ENCODE peak calls at places on chromosomes 4 and X, in ten cellular contexts. Y is sigmoid colon, W is esophagus muscularis mucosa, R is AG04450, F is A673, A is heart right ventricle, S is A549, O is cardiac muscle cell, P is IMR-90, L is dorsolateral prefrontal cortex. E is an unnamed sample.

GRCh38 chr4:52983563-52984303 is 121.6 kb downstream of the RASL11B start:
- DNase-seq in P (peak; percentile 68), L (no peak), O (peak; percentile 77), S (peak; percentile 10), R (peak; percentile 21), A (no peak), W (no peak), F (peak; percentile 49), Y (no peak), E (no peak)

GRCh38 chr4:88159137-88159725 is 792 bp upstream of the ABCG2 start:
- DNase-seq in R (no peak), Y (no peak), W (no peak), L (no peak), P (no peak), S (peak; percentile 29), A (peak; percentile 9), F (no peak), O (peak; percentile 2), E (no peak)

GRCh38 chrX:15512401-15512965 is 11.9 kb downstream of the BMX start:
- DNase-seq in L (no peak), R (no peak), P (peak; percentile 17), W (no peak), Y (no peak), F (no peak), O (no peak), S (no peak), A (no peak), E (no peak)

GRCh38 chr4:153594208-153594607 is 89.9 kb upstream of the TLR2 start:
- DNase-seq in S (no peak), R (peak; percentile 4), F (no peak), A (no peak), P (peak; percentile 41), Y (no peak), O (peak; percentile 46), L (no peak), W (no peak), E (no peak)

GRCh38 chr4:25128671-25129070 is 31.6 kb downstream of the SEPSECS start:
- DNase-seq in W (no peak), S (no peak), L (no peak), P (no peak), R (no peak), O (no peak), F (peak; percentile 80), A (no peak), Y (no peak), E (no peak)

GRCh38 chr4:101355246-101355645 is 7.9 kb upstream of the PPP3CA start:
- DNase-seq in F (no peak), A (no peak), W (no peak), O (no peak), L (no peak), P (no peak), R (no peak), S (no peak), Y (no peak), E (no peak)

GRCh38 chr4:127131527-127131926 is 501.2 kb upstream of the INTU start:
- DNase-seq in R (no peak), L (no peak), A (no peak), Y (no peak), F (no peak), P (no peak), W (no peak), O (no peak), S (no peak), E (no peak)

GRCh38 chr4:27084685-27085356 is 224.2 kb downstream of the STIM2 start:
- DNase-seq in S (peak; percentile 7), R (no peak), L (peak; percentile 72), P (peak; percentile 2), W (no peak), A (no peak), Y (no peak), O (peak; percentile 21), F (peak; percentile 64), E (no peak)

GRCh38 chr4:152281822-152282221 is 254.1 kb downstream of the FBXW7 start:
- DNase-seq in F (no peak), L (no peak), W (no peak), O (no peak), P (no peak), Y (no peak), R (no peak), S (no peak), A (no peak), E (no peak)

GRCh38 chr4:81651500-81651899 is 179.8 kb upstream of the RASGEF1B start:
- DNase-seq in A (no peak), W (no peak), O (peak; percentile 80), P (no peak), Y (no peak), R (no peak), L (no peak), F (no peak), S (no peak), E (no peak)

GRCh38 chr4:94127707-94128328 is 79.8 kb upstream of the SMARCAD1 start:
- DNase-seq in A (no peak), F (peak; percentile 40), S (peak; percentile 21), W (no peak), L (no peak), R (peak; percentile 2), O (peak; percentile 54), Y (no peak), P (peak; percentile 29), E (no peak)

GRCh38 chr4:156999175-156999517 is 27.5 kb upstream of the PDGFC start:
- DNase-seq in R (peak; percentile 94), S (peak; percentile 27), P (peak; percentile 97), W (no peak), O (peak; percentile 99), L (no peak), A (no peak), Y (no peak), F (peak; percentile 95), E (no peak)

GRCh38 chr4:142631836-142632235 is 214.3 kb downstream of the INPP4B start:
- DNase-seq in A (no peak), R (no peak), L (no peak), W (no peak), S (no peak), Y (no peak), O (no peak), P (no peak), F (no peak), E (no peak)
- TF ChIP-seq CTCF in A (no peak), R (no peak), L (no peak), W (no peak), S (no peak), Y (no peak), O (no peak), P (no peak), F (no peak), E (no peak)

GRCh38 chr4:36716874-36717273 is 435.5 kb downstream of the DTHD1 start:
- DNase-seq in A (no peak), Y (no peak), W (no peak), F (no peak), P (no peak), R (no peak), S (no peak), O (no peak), L (no peak), E (no peak)

GRCh38 chr4:36709986-36710385 is 428.6 kb downstream of the DTHD1 start:
- DNase-seq in R (no peak), W (no peak), A (no peak), S (no peak), P (no peak), F (no peak), L (no peak), O (no peak), Y (no peak), E (no peak)

DNA sequence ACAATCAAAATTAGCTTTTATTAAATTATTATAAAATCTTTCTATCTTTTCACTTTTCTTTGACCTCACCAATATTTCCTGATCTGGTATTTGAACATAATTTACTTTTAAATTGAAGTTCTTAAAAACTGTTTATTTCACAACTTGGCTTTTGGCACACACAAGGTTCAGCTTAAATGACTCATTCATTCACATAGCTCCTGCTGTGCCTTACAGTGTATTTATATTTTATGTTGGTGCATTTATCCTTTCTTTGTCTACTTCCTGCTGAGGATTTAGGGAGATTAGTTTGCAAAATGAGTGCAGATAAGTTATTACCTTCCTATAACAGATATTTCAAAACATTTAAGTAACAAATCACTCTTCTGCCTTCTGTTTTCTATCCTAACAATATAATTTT is 430.6 kb downstream of the DTHD1 start:
- DNase-seq in P (no peak), W (no peak), R (no peak), Y (no peak), S (no peak), O (peak; percentile 27), L (no peak), F (peak; percentile 15), A (no peak), E (no peak)
- H3K27ac ChIP-seq in P (no peak overlapping the region), W (no peak overlapping the region), R (no peak overlapping the region), Y (no peak overlapping the region), S (no peak overlapping the region), O (no peak overlapping the region), L (no peak overlapping the region), F (no peak overlapping the region), A (no peak overlapping the region), E (no peak overlapping the region)

GRCh38 chr4:83216856-83217683 is 67.5 kb downstream of the COQ2 start:
- DNase-seq in P (no peak), R (no peak), W (no peak), A (no peak), S (no peak), L (no peak), O (no peak), F (no peak), Y (no peak), E (no peak)
- H3K4me3 ChIP-seq in P (no peak overlapping the region), R (no peak overlapping the region), W (no peak overlapping the region), A (no peak overlapping the region), S (no peak overlapping the region), L (no peak overlapping the region), O (no peak overlapping the region), F (no peak overlapping the region), Y (no peak overlapping the region), E (no peak overlapping the region)

DNA sequence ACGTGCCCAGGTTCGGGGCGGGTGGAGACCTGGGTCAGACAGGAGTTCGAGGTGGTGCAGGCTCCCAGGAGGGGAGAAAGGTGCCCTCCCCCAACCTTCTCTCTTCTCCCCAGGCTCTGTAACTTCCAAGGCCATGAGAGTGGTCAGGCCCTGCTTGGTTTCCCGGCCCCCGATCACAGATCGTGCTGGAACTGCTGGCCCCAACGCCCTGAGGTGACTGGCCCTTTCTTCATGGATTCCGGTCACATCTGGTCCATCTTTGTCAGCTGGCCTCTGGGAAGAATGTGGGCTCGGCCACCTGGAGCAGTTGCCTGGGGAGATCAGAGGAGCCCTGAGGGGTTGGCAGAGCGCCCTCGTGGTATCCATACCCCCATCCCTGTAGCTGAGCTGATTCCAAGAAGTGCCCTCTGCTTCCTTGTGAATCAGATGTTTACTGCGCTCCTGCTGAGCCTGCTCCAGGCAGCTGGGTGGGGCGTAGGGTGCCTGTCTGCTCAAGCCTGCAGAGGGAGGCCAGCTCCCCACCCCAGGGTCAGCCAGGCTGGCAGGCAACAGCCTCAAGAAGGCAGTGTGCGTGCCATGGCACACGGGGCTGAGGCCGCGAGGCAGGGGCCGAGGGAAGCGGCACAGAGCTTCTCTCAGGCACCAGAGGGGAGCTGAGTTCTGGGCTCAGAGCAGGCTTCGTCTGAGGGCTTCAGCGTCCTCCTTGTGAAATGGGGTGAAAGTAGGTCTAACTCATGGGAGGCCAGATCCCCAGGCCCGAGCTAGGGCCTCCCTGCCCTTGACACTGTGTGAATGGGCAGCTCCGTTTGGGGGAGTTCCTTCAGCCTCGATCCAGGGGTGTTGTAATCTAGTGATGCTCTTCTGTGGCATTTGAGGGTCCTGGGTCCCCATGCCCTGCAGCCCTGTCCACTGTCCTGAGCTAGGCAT is 3.6 kb downstream of the SH3BP2 start:
- DNase-seq in F (no peak), O (no peak), S (no peak), W (no peak), P (peak; percentile 52), L (no peak), Y (peak; percentile 70), R (no peak), A (no peak), E (no peak)
- TF ChIP-seq CTCF in F (no peak), O (no peak), S (no peak), W (no peak), P (no peak), L (no peak), Y (no peak), R (no peak), A (no peak), E (no peak)